ENCODE peak calls at places on chromosomes 3 and 15, in seven cellular contexts. P is GM23338, C is GM13976, X is nephron progenitor cell, J is heart left ventricle, E is osteoblast, H is RWPE1. Q is an unnamed sample.

GRCh38 chr3:43838877-43839276 is 148.1 kb downstream of the ABHD5 start:
- DNase-seq in J (no peak), C (no peak), P (peak), E (no peak), X (no peak), H (no peak), Q (no peak)

GRCh38 chr3:2714856-2715255 is 395.3 kb downstream of the IL5RA start:
- DNase-seq in J (no peak), X (no peak), H (no peak), E (no peak), C (no peak), P (no peak), Q (no peak)

GRCh38 chr15:72584006-72584405 is 70.5 kb upstream of the GOLGA6B start:
- DNase-seq in X (no peak), C (no peak), H (no peak), P (peak), E (no peak), J (no peak), Q (no peak)

GRCh38 chr15:91515188-91515754 is 338.2 kb upstream of the SLCO3A1 start:
- DNase-seq in H (peak), J (peak), E (no peak), C (no peak), P (no peak), X (no peak), Q (no peak)

GRCh38 chr3:16484216-16484615 is 29.3 kb downstream of the RFTN1 start:
- DNase-seq in H (no peak), X (no peak), P (no peak), J (no peak), C (no peak), E (peak), Q (peak)

GRCh38 chr3:23712656-23713559 is 92.8 kb upstream of the UBE2E1 start:
- DNase-seq in J (peak), E (peak), X (peak), C (no peak), H (no peak), P (peak), Q (no peak)

GRCh38 chr3:41574900-41575299 is 375.6 kb downstream of the CTNNB1 start:
- DNase-seq in H (no peak), E (no peak), C (no peak), J (no peak), P (peak), X (no peak), Q (no peak)

GRCh38 chr3:183490653-183491052 is 62.2 kb upstream of the MCF2L2 start:
- DNase-seq in P (peak), X (no peak), E (no peak), H (peak), C (no peak), J (no peak), Q (no peak)

GRCh38 chr15:99542828-99543227 is 23.0 kb upstream of the MEF2A start:
- DNase-seq in C (no peak), P (no peak), H (no peak), X (no peak), E (no peak), J (no peak), Q (no peak)

GRCh38 chr15:37480482-37480881 is 380.1 kb upstream of the MEIS2 start:
- DNase-seq in X (no peak), H (no peak), P (no peak), C (no peak), E (no peak), J (no peak), Q (no peak)

GRCh38 chr3:171257251-171258179 is 202.7 kb downstream of the TNIK start:
- DNase-seq in X (no peak), H (no peak), P (no peak), J (no peak), C (no peak), E (no peak), Q (no peak)

GRCh38 chr3:170473358-170473757 is 54.7 kb downstream of the CLDN11 start:
- DNase-seq in C (no peak), E (no peak), H (no peak), J (no peak), P (no peak), X (no peak), Q (no peak)

GRCh38 chr3:31732548-31732947 is 199.8 kb downstream of the STT3B start:
- DNase-seq in P (no peak), H (no peak), J (peak), C (no peak), E (no peak), X (no peak), Q (no peak)

GRCh38 chr15:63260786-63261185 is 16.6 kb upstream of the APH1B start:
- DNase-seq in P (no peak), C (no peak), H (no peak), X (no peak), E (no peak), J (no peak), Q (no peak)

GRCh38 chr3:73801444-73801843 is 176.7 kb upstream of the PDZRN3 start:
- DNase-seq in H (no peak), X (no peak), C (no peak), E (peak), P (no peak), J (no peak), Q (no peak)

GRCh38 chr15:88513195-88513594 is 33.3 kb downstream of the DET1 start:
- DNase-seq in J (no peak), P (no peak), C (no peak), H (peak), E (peak), X (no peak), Q (no peak)

GRCh38 chr3:143288944-143289343 is 169.4 kb downstream of the CHST2 start:
- DNase-seq in P (no peak), X (no peak), E (no peak), J (no peak), H (no peak), C (no peak), Q (no peak)

GRCh38 chr3:112293368-112294321 is at the start of gene SLC9C1:
- DNase-seq in J (no peak), P (peak), E (peak), X (peak), H (peak), C (peak), Q (no peak)

GRCh38 chr3:173371848-173372487 is 25.6 kb upstream of the NLGN1 start:
- DNase-seq in J (no peak), P (peak), C (no peak), H (peak), E (no peak), X (peak), Q (no peak)

GRCh38 chr15:91866971-91867372 is 13.5 kb downstream of the SLCO3A1 start:
- DNase-seq in H (peak), C (no peak), P (no peak), E (peak), X (no peak), J (peak), Q (no peak)

GRCh38 chr3:122961146-122961545 is 66.4 kb downstream of the SEMA5B start:
- DNase-seq in J (no peak), H (no peak), P (no peak), C (no peak), E (no peak), X (no peak), Q (no peak)

GRCh38 chr3:132593241-132593949 is 3.7 kb upstream of the ACKR4 start:
- DNase-seq in X (no peak), H (no peak), P (no peak), C (no peak), J (no peak), E (peak), Q (no peak)

GRCh38 chr15:78195735-78196201 is 38.6 kb downstream of the ACSBG1 start:
- DNase-seq in C (peak), H (peak), E (peak), J (no peak), P (peak), X (peak), Q (no peak)

GRCh38 chr3:66107855-66108254 is 69.1 kb upstream of the MAGI1 start:
- DNase-seq in X (no peak), C (no peak), E (peak), P (no peak), H (no peak), J (no peak), Q (no peak)

GRCh38 chr15:64619880-64620839 is 155.2 kb downstream of the RBPMS2 start:
- DNase-seq in H (peak), X (no peak), E (peak), P (no peak), C (no peak), J (no peak), Q (no peak)

GRCh38 chr3:101676219-101676764 is 640 bp downstream of the ZBTB11 start:
- DNase-seq in E (peak), X (peak), C (peak), J (peak), H (peak), P (peak), Q (peak)

GRCh38 chr3:54891540-54891897 is 36.3 kb downstream of the LRTM1 start:
- DNase-seq in E (peak), X (peak), J (peak), P (no peak), H (peak), C (no peak), Q (no peak)

GRCh38 chr15:20358066-20358780 is 183.4 kb downstream of the GOLGA6L6 start:
- DNase-seq in P (no peak), J (peak), E (peak), C (peak), H (no peak), X (no peak), Q (no peak)

GRCh38 chr3:103126111-103126510 is 691.3 kb downstream of the ZPLD1 start:
- DNase-seq in C (no peak), J (no peak), E (no peak), H (no peak), X (no peak), P (no peak), Q (no peak)

DNA sequence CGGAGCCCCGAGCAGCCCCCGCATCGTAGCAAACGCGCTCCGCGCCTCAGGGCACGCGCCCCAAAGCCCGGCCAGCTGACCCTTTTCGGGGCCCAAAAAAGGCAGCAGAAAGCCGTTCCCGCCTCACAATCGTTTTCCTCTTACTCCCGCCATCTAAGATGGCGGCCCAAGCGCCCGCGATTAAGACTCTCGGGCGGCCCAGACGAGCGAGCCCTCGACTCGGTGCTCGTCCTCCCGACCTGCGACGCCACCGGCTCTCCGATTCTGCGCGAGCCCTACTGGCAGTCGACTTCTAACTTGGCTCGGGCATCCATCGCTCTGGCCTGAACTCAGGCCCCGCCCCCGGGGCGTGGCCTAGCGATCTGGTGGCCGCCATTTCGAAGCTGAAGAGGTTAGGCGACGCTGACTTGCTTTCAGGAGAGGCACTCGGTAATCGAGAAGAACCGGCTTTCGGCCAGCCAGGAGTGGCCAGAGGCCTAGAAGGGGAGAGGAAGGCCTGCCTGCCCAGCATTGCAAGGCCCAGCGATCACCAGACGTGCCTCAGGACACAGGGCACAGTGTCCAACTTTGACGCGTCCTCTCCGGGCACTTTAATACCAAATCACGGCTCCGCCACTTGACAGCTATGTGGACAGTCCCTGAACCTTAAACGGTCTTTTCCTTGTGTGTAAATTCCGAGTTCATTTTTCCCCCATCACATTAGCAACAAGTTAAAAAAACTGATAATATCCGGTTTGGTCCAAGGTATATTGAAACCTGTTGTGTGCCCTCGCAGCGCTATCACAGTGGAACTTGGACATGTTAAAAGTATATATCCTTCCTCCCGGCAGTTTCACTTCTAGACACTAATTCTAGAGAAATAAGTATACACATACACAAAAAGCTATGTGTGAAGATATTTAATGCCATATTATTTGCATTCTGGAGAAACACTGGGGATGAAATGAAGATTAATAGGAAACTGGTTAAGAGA is at the start of gene RAF1:
- DNase-seq in J (peak), P (peak), E (peak), X (peak), C (peak), H (peak), Q (peak)
- TF ChIP-seq CTCF in J (no peak), P (no peak), E (no peak), X (no peak), C (no peak), H (no peak), Q (no peak)

GRCh38 chr15:34793901-34794300 is 1.4 kb downstream of the ACTC1 start:
- DNase-seq in E (no peak), C (no peak), H (no peak), X (no peak), J (peak), P (no peak), Q (no peak)

GRCh38 chr15:34793071-34793470 is 2.3 kb downstream of the ACTC1 start:
- DNase-seq in J (no peak), H (no peak), P (no peak), X (no peak), E (peak), C (no peak), Q (no peak)

GRCh38 chr15:34794590-34795206 is 651 bp downstream of the ACTC1 start:
- DNase-seq in J (no peak), P (peak), X (peak), H (no peak), E (peak), C (peak), Q (no peak)

GRCh38 chr15:34796847-34797246 is 1.5 kb upstream of the ACTC1 start:
- DNase-seq in H (no peak), E (peak), P (no peak), J (peak), X (no peak), C (no peak), Q (no peak)

DNA sequence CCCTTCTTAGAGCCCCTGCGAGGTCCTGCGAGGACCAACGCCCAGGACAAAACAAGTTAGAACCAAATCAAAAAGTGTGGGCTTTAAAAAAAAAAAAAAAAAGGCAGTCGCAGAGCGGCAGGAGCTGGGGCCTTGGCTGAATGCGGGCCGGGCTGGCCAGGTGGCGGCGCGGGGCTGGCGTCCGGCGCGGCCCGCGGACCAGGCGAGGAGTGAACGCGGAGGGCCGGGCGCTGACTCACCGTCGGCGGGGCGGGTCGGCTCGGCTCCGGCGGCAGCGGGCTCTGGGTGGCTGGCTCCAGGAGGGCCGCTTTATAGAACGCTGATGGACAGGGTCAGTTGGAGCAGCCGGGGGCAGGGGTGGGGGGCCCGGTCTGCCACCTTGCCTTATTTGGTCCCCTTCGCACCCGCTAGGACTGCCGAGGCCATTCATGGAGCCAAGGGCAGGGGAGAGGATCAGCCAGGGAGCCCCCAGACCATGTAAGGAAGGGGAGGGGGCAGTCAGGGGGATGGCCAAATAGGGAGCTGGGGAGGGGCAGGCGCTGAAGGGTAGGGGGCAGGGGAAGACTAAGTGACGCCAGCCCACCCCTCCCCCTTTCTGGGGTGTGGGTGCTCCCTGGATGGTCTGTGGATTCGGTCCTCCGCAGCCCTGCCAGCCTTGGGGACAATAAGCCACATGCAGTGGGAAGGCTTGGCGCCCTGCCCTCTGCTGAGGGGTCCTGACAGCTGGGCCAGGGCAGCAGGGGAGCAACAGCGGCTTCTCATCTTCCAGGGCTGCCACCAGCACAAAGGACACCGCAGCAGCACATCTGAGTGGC is at the start of gene ACTC1:
- DNase-seq in P (peak), H (peak), C (peak), J (peak), X (peak), E (peak), Q (no peak)
- TF ChIP-seq CTCF in P (no peak), H (peak), C (no peak), J (no peak), X (no peak), E (peak), Q (no peak)

GRCh38 chr3:149342413-149343340 is 9.2 kb upstream of the TM4SF18 start:
- DNase-seq in P (no peak), X (no peak), J (no peak), C (no peak), E (peak), H (no peak), Q (no peak)

GRCh38 chr3:149339931-149340309 is 6.5 kb upstream of the TM4SF18 start:
- DNase-seq in E (peak), H (peak), P (peak), C (no peak), J (peak), X (no peak), Q (peak)

GRCh38 chr3:149340310-149340933 is 7.0 kb upstream of the TM4SF18 start:
- DNase-seq in C (no peak), X (no peak), E (peak), J (no peak), P (no peak), H (no peak), Q (no peak)

GRCh38 chr3:149343951-149344350 is 10.5 kb upstream of the TM4SF18 start:
- DNase-seq in C (no peak), P (peak), H (peak), J (no peak), X (no peak), E (no peak), Q (no peak)
- TF ChIP-seq CTCF in C (no peak), P (peak), H (no peak), J (no peak), X (no peak), E (no peak), Q (no peak)

DNA sequence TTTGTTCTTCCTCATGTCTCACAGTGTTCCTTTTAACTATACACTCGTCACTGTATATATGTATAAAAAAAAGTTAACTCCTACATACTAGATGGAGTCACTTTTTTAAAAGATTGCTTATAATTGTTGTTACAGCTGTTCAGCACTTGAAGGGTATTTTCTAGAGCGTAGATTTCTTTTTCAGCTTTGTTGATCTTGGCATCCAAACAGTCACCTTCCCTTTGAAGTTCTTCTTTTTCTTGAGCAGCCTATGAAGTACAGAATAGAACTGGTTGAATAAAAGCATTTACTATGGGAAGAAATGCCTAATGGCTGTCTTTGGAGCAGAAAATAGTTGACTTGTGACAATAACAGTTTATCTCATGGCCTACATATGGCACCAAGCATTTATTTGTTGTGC is 17.8 kb downstream of the TTC14 start:
- DNase-seq in J (no peak), C (no peak), X (no peak), E (no peak), P (no peak), H (no peak), Q (no peak)
- TF ChIP-seq CTCF in J (no peak), C (no peak), X (no peak), E (no peak), P (no peak), H (no peak), Q (no peak)

GRCh38 chr3:45693941-45694521 is 4.8 kb downstream of the SACM1L start:
- DNase-seq in H (no peak), P (no peak), E (no peak), X (no peak), J (no peak), C (peak), Q (no peak)
- TF ChIP-seq CTCF in H (no peak), P (peak), E (no peak), X (no peak), J (no peak), C (no peak), Q (no peak)

GRCh38 chr3:157931517-157931916 is 174.7 kb downstream of the SHOX2 start:
- DNase-seq in J (no peak), C (no peak), P (no peak), X (no peak), H (no peak), E (no peak), Q (no peak)
- TF ChIP-seq CTCF in J (no peak), C (no peak), P (no peak), X (no peak), H (no peak), E (no peak), Q (no peak)

GRCh38 chr15:93001881-93002280 is 87.1 kb downstream of the RGMA start:
- DNase-seq in X (no peak), C (no peak), P (peak), E (no peak), J (no peak), H (no peak), Q (no peak)
- TF ChIP-seq CTCF in X (peak), C (no peak), P (peak), E (peak), J (no peak), H (peak), Q (no peak)

GRCh38 chr3:45508659-45509037 is 85.9 kb upstream of the LIMD1 start:
- DNase-seq in P (no peak), E (no peak), C (no peak), H (no peak), J (no peak), X (no peak), Q (no peak)

GRCh38 chr3:45506084-45506483 is 88.5 kb upstream of the LIMD1 start:
- DNase-seq in J (no peak), E (no peak), P (no peak), H (no peak), X (no peak), C (no peak), Q (no peak)

GRCh38 chr3:45506751-45507391 is 87.7 kb upstream of the LIMD1 start:
- DNase-seq in C (no peak), J (no peak), E (no peak), X (no peak), H (no peak), P (no peak), Q (no peak)

GRCh38 chr3:45509038-45509767 is 85.3 kb upstream of the LIMD1 start:
- DNase-seq in H (peak), J (no peak), X (no peak), P (peak), C (no peak), E (peak), Q (no peak)

DNA sequence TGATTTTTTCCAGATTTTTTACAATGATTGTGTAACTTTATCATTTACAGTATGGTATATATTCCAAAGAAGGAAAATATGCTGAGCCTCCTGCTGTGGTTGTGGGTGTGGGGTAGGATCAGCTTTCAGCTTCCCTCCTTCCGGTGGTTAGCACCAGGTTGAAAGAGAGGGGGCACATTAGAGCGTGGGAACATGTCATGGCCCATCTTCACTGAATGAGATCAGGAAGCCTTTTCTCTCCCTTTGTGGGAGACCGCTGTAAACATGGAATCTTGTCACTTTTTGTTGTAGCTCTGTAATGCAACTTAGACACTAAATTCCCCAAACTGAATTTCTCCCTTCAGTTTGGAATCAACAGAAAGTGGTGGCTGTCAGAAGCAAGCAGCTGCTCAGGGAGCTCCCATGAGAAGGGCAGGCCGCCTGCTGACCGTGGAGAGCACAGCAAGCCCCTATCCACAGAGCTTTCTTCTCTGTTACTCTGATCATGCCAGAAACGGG is 86.7 kb upstream of the LIMD1 start:
- DNase-seq in X (peak), C (no peak), J (peak), H (no peak), E (peak), P (peak), Q (no peak)
- TF ChIP-seq CTCF in X (peak), C (no peak), J (peak), H (no peak), E (peak), P (peak), Q (no peak)

Q was measured in right lobe of liver.